ENCODE peak calls at places on chromosomes 2 and 18, in seven cellular contexts. Y is effector memory CD4-positive, alpha-beta T cell; S is stimulated activated CD8-positive, alpha-beta memory T cell treated with anti-CD3 and anti-CD28 coated beads, Interleukin-12 subunit alpha, Interleukin-12 subunit beta, amount 100 ng/mL, for 1 hour; C is stimulated activated CD4-positive, alpha-beta T cell treated with anti-CD3 and anti-CD28 coated beads, Interleukin-12 subunit alpha, Interleukin-12 subunit beta, amount 100 ng/mL, for 4 hours; G is cardiac muscle cell; Q is Peyer's patch; E is C1 segment of cervical spinal cord. I is an unnamed sample.

GRCh38 chr2:145026456-145027072 is 506.6 kb upstream of the ZEB2 start:
- DNase-seq in Y (no peak), S (no peak), C (no peak), G (no peak), Q (no peak), E (no peak), I (no peak)

GRCh38 chr2:36770542-36771287 is 74.2 kb downstream of the VIT start:
- DNase-seq in Y (no peak), S (no peak), C (peak), G (peak), Q (peak), E (no peak), I (peak)

GRCh38 chr2:137435176-137435575 is 529.1 kb upstream of the HNMT start:
- DNase-seq in Y (no peak), S (no peak), C (no peak), G (no peak), Q (no peak), E (no peak), I (no peak)

GRCh38 chr2:214730248-214730647 is 79.2 kb downstream of the BARD1 start:
- DNase-seq in Y (no peak), S (no peak), C (no peak), G (peak), Q (no peak), E (no peak), I (no peak)

GRCh38 chr2:228853151-228853550 is 417.9 kb downstream of the PID1 start:
- DNase-seq in Y (no peak), S (no peak), C (no peak), G (no peak), Q (no peak), E (no peak), I (no peak)

GRCh38 chr18:2905802-2906521 is 59.2 kb downstream of the EMILIN2 start:
- DNase-seq in Y (no peak), S (no peak), C (peak), G (peak), Q (peak), E (no peak), I (peak)

GRCh38 chr2:46188041-46188715 is 109.0 kb upstream of the EPAS1 start:
- DNase-seq in Y (no peak), S (no peak), C (no peak), G (no peak), Q (peak), E (no peak), I (no peak)

GRCh38 chr2:240570531-240571313 is 2.4 kb downstream of the RNPEPL1 start:
- DNase-seq in Y (no peak), S (no peak), C (no peak), G (no peak), Q (peak), E (no peak), I (no peak)

GRCh38 chr2:54691439-54692135 is 31.9 kb upstream of the EML6 start:
- DNase-seq in Y (no peak), S (no peak), C (no peak), G (no peak), Q (no peak), E (no peak), I (no peak)

GRCh38 chr2:88656690-88657089 is 29.4 kb upstream of the EIF2AK3 start:
- DNase-seq in Y (no peak), S (no peak), C (no peak), G (peak), Q (no peak), E (no peak), I (no peak)

GRCh38 chr18:9716780-9717563 is 8.9 kb downstream of the RAB31 start:
- DNase-seq in Y (no peak), S (no peak), C (no peak), G (no peak), Q (peak), E (no peak), I (no peak)

GRCh38 chr2:24971300-24971549 is 530 bp downstream of the DNAJC27 start:
- DNase-seq in Y (peak), S (peak), C (no peak), G (no peak), Q (no peak), E (no peak), I (no peak)

GRCh38 chr2:128236491-128237035 is 82.1 kb downstream of the HS6ST1 start:
- DNase-seq in Y (no peak), S (no peak), C (no peak), G (peak), Q (no peak), E (no peak), I (no peak)

GRCh38 chr2:160324161-160324768 is 124.2 kb upstream of the ITGB6 start:
- DNase-seq in Y (no peak), S (peak), C (peak), G (peak), Q (peak), E (no peak), I (peak)

GRCh38 chr2:205930209-205930608 is 155.8 kb downstream of the INO80D start:
- DNase-seq in Y (no peak), S (no peak), C (no peak), G (peak), Q (no peak), E (no peak), I (no peak)

GRCh38 chr2:29109246-29109645 is 6.0 kb upstream of the CLIP4 start:
- DNase-seq in Y (no peak), S (no peak), C (no peak), G (no peak), Q (no peak), E (no peak), I (no peak)

I was measured in neural crest cell.